ENCODE peak calls at places on chromosome 18, in eight cellular contexts. R is activated CD4-positive, alpha-beta T cell treated with anti-CD3 and anti-CD28 coated beads, Interleukin-2, amount 10 ng/mL, durations not matched to agents 7 days and 5 days; F is neuronal stem cell; H is activated CD4-positive, alpha-beta memory T cell treated with anti-CD3 and anti-CD28 coated beads, Interleukin-2, amount 10 ng/mL, durations not matched to agents 7 days and 5 days; D is left ventricle myocardium superior; Z is mammary epithelial cell; G is T follicular helper cell; J is hepatic stellate cell. T is an unnamed sample.

GRCh38 chr18:63763831-63764600 is 11.2 kb upstream of the SERPINB7 start:
- DNase-seq in G (no peak), D (no peak), J (no peak), R (no peak), F (no peak), Z (peak), H (no peak), T (no peak)

GRCh38 chr18:22285299-22286140 is 116.1 kb downstream of the GATA6 start:
- DNase-seq in J (no peak), G (no peak), D (no peak), H (no peak), F (no peak), Z (peak), R (no peak), T (no peak)

GRCh38 chr18:50097702-50098101 is 97.2 kb downstream of the MYO5B start:
- DNase-seq in H (no peak), Z (peak), D (no peak), R (no peak), F (no peak), G (no peak), J (no peak), T (no peak)

GRCh38 chr18:58005885-58006523 is 38.0 kb upstream of the NEDD4L start:
- DNase-seq in G (no peak), H (no peak), J (peak), Z (peak), D (no peak), R (no peak), F (no peak), T (no peak)

GRCh38 chr18:13223341-13224148 is 5.0 kb downstream of the LDLRAD4 start:
- DNase-seq in F (no peak), G (no peak), D (peak), R (no peak), J (no peak), Z (no peak), H (peak), T (no peak)

GRCh38 chr18:21457179-21457535 is 143.3 kb downstream of the ESCO1 start:
- DNase-seq in F (no peak), H (no peak), R (no peak), Z (no peak), G (no peak), J (no peak), D (no peak), T (no peak)

GRCh38 chr18:61609131-61609530 is 275.9 kb downstream of the CDH20 start:
- DNase-seq in J (no peak), F (no peak), H (no peak), Z (no peak), G (no peak), D (no peak), R (no peak), T (no peak)

GRCh38 chr18:37385846-37386435 is 179.7 kb downstream of the CELF4 start:
- DNase-seq in D (no peak), G (no peak), F (peak), H (no peak), J (no peak), Z (peak), R (peak), T (peak)

GRCh38 chr18:13436596-13436995 is 218.0 kb downstream of the LDLRAD4 start:
- DNase-seq in D (no peak), G (peak), F (no peak), R (peak), H (peak), J (no peak), Z (no peak), T (no peak)

GRCh38 chr18:29594494-29594893 is 1417.6 kb upstream of the CDH2 start:
- DNase-seq in H (no peak), Z (no peak), J (no peak), G (no peak), F (no peak), D (no peak), R (no peak), T (no peak)

GRCh38 chr18:49431563-49431962 is 28.9 kb downstream of the DYM start:
- DNase-seq in G (no peak), J (no peak), Z (peak), D (no peak), R (no peak), F (no peak), H (no peak), T (no peak)

GRCh38 chr18:35707674-35708073 is 126.1 kb downstream of the GALNT1 start:
- DNase-seq in G (no peak), R (no peak), H (no peak), Z (no peak), D (peak), J (no peak), F (no peak), T (no peak)

GRCh38 chr18:58567453-58568196 is 61.3 kb downstream of the ALPK2 start:
- DNase-seq in J (peak), G (no peak), H (no peak), R (no peak), F (no peak), Z (peak), D (no peak), T (no peak)

GRCh38 chr18:36655894-36656293 is 172.9 kb downstream of the TPGS2 start:
- DNase-seq in J (no peak), D (no peak), Z (no peak), F (no peak), H (no peak), R (no peak), G (no peak), T (no peak)

GRCh38 chr18:47100214-47100831 is 50.0 kb downstream of the HDHD2 start:
- DNase-seq in R (peak), D (peak), H (peak), G (peak), F (peak), Z (peak), J (peak), T (peak)

GRCh38 chr18:11840493-11840892 is 10.7 kb upstream of the CHMP1B start:
- DNase-seq in R (no peak), J (no peak), D (no peak), G (no peak), Z (no peak), F (peak), H (no peak), T (no peak)

GRCh38 chr18:12552884-12553242 is 105.0 kb downstream of the SPIRE1 start:
- DNase-seq in Z (peak), H (no peak), J (no peak), D (no peak), G (no peak), R (no peak), F (no peak), T (no peak)

GRCh38 chr18:13035249-13035914 is 44.2 kb downstream of the CEP192 start:
- DNase-seq in Z (no peak), G (no peak), H (no peak), D (no peak), R (no peak), J (peak), F (no peak), T (no peak)

GRCh38 chr18:31424383-31424988 is 23.1 kb upstream of the DSG3 start:
- DNase-seq in Z (peak), D (no peak), J (no peak), H (no peak), F (peak), G (no peak), R (no peak), T (peak)

GRCh38 chr18:32775628-32776027 is 2.8 kb upstream of the KLHL14 start:
- DNase-seq in J (no peak), G (no peak), D (no peak), Z (no peak), R (no peak), F (no peak), H (no peak), T (no peak)

GRCh38 chr18:46510386-46510785 is 146.6 kb downstream of the LOXHD1 start:
- DNase-seq in R (no peak), F (no peak), J (no peak), H (no peak), G (no peak), D (no peak), Z (no peak), T (no peak)

GRCh38 chr18:8706545-8706980 is 1.2 kb downstream of the MTCL1 start:
- DNase-seq in D (no peak), Z (no peak), J (peak), H (no peak), G (no peak), R (no peak), F (no peak), T (peak)

GRCh38 chr18:28690100-28690499 is 513.2 kb upstream of the CDH2 start:
- DNase-seq in F (no peak), J (no peak), R (no peak), G (no peak), Z (no peak), H (no peak), D (no peak), T (no peak)

GRCh38 chr18:56973487-56973886 is 173.4 kb upstream of the BOD1L2 start:
- DNase-seq in H (no peak), R (no peak), F (no peak), Z (no peak), G (no peak), J (no peak), D (no peak), T (no peak)

GRCh38 chr18:73741946-73742345 is 405.7 kb downstream of the FBXO15 start:
- DNase-seq in R (no peak), H (no peak), F (no peak), G (no peak), D (no peak), Z (no peak), J (no peak), T (no peak)

GRCh38 chr18:47754311-47755101 is 176.0 kb downstream of the SMAD2 start:
- DNase-seq in F (peak), R (peak), J (peak), Z (peak), G (peak), H (peak), D (no peak), T (peak)

T was measured in NCI-H510A treated with DMSO at 0.1 percent for 48 hours.